ENCODE peak calls at places on chromosomes 13 and 19, in eight cellular contexts. M is heart left ventricle, V is kidney epithelial cell, L is thoracic aorta, P is heart right ventricle, O is foreskin fibroblast, T is epithelial cell of proximal tubule, Y is breast epithelium. A is an unnamed sample.

GRCh38 chr19:47258895-47259555 is 2.7 kb downstream of the CCDC9 start:
- DNase-seq in P (no peak), M (no peak), L (no peak), T (no peak), V (no peak), Y (no peak), O (no peak), A (no peak)

GRCh38 chr19:3547767-3548282 is 8.9 kb downstream of the TEKTIP1 start:
- DNase-seq in L (no peak), V (no peak), P (no peak), M (no peak), T (no peak), O (no peak), Y (no peak), A (no peak)

GRCh38 chr19:35457173-35457572 is 9.1 kb downstream of the FFAR2 start:
- DNase-seq in L (no peak), O (no peak), T (no peak), Y (no peak), P (no peak), V (no peak), M (no peak), A (no peak)

GRCh38 chr19:1130801-1131717 is 27.3 kb downstream of the GPX4 start:
- DNase-seq in M (no peak), T (no peak), O (peak), L (no peak), V (no peak), P (no peak), Y (no peak), A (no peak)

GRCh38 chr13:113664751-113665581 is 2.1 kb upstream of the GRK1 start:
- DNase-seq in L (no peak), T (no peak), O (no peak), Y (peak), P (no peak), V (no peak), M (peak), A (no peak)

GRCh38 chr13:46197299-46197975 is 14.3 kb upstream of the LRRC63 start:
- DNase-seq in M (no peak), L (no peak), O (peak), V (peak), T (peak), Y (no peak), P (no peak), A (no peak)

GRCh38 chr19:12364391-12365093 is 941 bp downstream of the ZNF442 start:
- DNase-seq in V (no peak), O (peak), L (no peak), Y (no peak), P (peak), M (no peak), T (no peak), A (peak)

GRCh38 chr19:34482380-34483250 is 1.1 kb downstream of the WTIP start:
- DNase-seq in V (no peak), Y (no peak), P (peak), M (no peak), O (peak), T (no peak), L (no peak), A (peak)

GRCh38 chr19:10660346-10660745 is 6.2 kb downstream of the ILF3 start:
- DNase-seq in L (no peak), P (no peak), V (no peak), Y (no peak), M (no peak), T (no peak), O (no peak), A (no peak)

GRCh38 chr13:95533545-95534135 is 18.9 kb upstream of the CLDN10 start:
- DNase-seq in O (no peak), M (no peak), L (no peak), V (no peak), Y (no peak), P (no peak), T (no peak), A (no peak)

GRCh38 chr13:21849323-21849722 is 178.4 kb downstream of the FGF9 start:
- DNase-seq in Y (no peak), V (no peak), M (no peak), O (no peak), P (no peak), T (no peak), L (no peak), A (peak)

GRCh38 chr19:51458899-51459592 is 792 bp upstream of the SIGLEC8 start:
- DNase-seq in L (no peak), M (no peak), Y (no peak), T (no peak), O (no peak), V (no peak), P (no peak), A (no peak)

GRCh38 chr19:21765151-21765550 is 2.2 kb downstream of the ZNF100 start:
- DNase-seq in M (no peak), P (no peak), L (no peak), O (no peak), Y (no peak), T (no peak), V (no peak), A (no peak)

GRCh38 chr19:36222503-36222902 is 7.6 kb downstream of the ZNF146 start:
- DNase-seq in Y (no peak), L (no peak), M (no peak), V (no peak), T (no peak), P (no peak), O (no peak), A (no peak)

GRCh38 chr19:40245506-40246128 is 19.1 kb upstream of the CCNP start:
- DNase-seq in P (no peak), Y (no peak), L (no peak), V (no peak), O (no peak), T (no peak), M (no peak), A (no peak)

GRCh38 chr19:16372065-16372915 is 47.7 kb downstream of the KLF2 start:
- DNase-seq in V (no peak), L (no peak), T (no peak), P (no peak), O (no peak), Y (no peak), M (no peak), A (no peak)
- H3K4me3 ChIP-seq in V (no peak), L (no peak), T (no peak), P (no peak), O (no peak), Y (no peak), M (peak), A (no peak)

GRCh38 chr13:30450066-30450465 is 15.7 kb downstream of the HMGB1 start:
- DNase-seq in L (no peak), M (no peak), P (no peak), T (no peak), O (no peak), V (no peak), Y (no peak), A (no peak)

GRCh38 chr13:30448441-30448840 is 17.3 kb downstream of the HMGB1 start:
- DNase-seq in P (no peak), M (no peak), L (no peak), Y (no peak), T (no peak), V (no peak), O (no peak), A (no peak)

GRCh38 chr13:30442854-30443379 is 20.6 kb downstream of the UBE2L5 start:
- DNase-seq in T (no peak), M (no peak), V (no peak), L (no peak), Y (no peak), P (no peak), O (no peak), A (no peak)

GRCh38 chr13:30443957-30444404 is 21.7 kb downstream of the UBE2L5 start:
- DNase-seq in M (no peak), P (no peak), T (no peak), O (no peak), L (no peak), V (no peak), Y (no peak), A (no peak)

DNA sequence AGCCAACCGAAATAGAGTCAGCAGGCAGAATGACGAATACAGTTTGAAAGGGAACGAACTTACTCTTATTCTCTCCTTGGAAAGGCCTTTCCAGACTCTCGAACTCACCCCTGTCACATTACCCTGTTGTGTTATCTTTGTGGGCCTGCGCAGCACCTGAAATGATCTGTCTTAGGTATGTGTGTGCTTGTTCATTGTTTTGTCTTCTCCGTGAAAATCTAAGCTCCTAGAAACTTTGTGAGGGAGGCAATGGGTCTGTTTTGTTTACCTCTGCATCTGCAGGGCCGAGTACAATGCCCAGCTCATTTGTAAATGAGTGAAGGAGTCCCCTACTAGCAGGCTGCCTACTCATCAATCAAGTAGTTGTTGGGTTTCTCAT is 19.6 kb downstream of the HMGB1 start:
- DNase-seq in O (no peak), V (no peak), P (no peak), Y (no peak), L (no peak), M (no peak), T (no peak), A (no peak)
- H3K4me3 ChIP-seq in O (no peak), V (peak), P (peak), Y (peak), L (peak), M (peak), T (peak), A (peak)

DNA sequence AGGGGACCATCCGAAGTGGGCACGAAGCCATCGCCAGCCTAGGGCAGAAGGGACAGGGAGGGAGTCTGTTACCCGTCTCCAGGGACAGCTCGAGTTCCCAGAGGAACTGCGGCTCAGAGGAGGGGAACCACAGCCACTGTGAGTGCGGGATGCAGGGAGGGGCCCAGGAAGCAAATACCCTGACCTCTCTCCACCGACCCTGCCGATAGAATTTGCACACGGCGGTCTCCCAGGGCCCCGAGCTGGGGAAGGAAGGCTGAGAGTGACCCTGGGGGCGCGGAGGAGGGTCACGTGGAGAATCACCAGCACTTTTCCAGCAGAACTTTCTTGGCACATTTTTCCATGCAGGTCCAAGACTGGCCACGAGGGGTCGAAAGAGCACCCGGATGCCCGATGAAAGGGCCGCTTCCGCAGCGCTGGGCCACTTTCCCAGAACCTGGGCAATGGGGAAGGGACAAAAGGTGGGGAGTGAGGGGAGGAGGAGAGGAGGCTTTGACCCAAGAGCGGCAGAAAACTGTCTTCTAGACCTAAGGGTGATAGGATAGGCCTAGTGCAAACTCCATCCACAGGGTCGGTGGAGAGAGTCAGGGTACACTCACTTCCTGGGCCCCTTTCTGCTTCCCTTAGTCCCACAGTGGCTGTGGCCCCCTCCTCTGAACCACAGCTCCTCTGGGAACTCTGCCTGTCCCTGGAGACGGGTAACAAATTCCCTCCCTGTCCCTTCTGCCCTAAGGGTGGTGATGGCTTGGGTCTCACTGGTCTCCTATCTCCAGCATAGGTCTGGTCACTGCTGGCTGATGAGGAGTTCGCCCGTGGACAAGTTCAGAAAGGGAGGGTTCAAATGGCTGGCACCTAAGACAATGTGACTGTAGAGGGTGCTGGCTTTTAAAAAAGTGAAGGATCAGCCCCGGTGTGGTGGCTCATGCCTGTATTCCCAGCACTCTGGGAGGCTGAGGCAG is 5.3 kb upstream of the GPR4 start:
- DNase-seq in M (peak), P (peak), V (no peak), T (no peak), O (peak), L (no peak), Y (peak), A (peak)
- H3K4me3 ChIP-seq in M (peak), P (peak), V (no peak), T (peak), O (peak), L (peak), Y (peak), A (peak)

GRCh38 chr13:35472308-35473008 is 4.0 kb downstream of the MAB21L1 start:
- DNase-seq in P (no peak), V (no peak), T (no peak), L (no peak), O (peak), M (no peak), Y (no peak), A (no peak)
- H3K4me3 ChIP-seq in P (no peak), V (no peak), T (no peak), L (no peak), O (peak), M (no peak), Y (peak), A (no peak)